ENCODE peak calls at places on chromosomes 12 and 14, in six cellular contexts. One of them, this sample, is unnamed.

GRCh38 chr12:120216742-120217595 is 16.1 kb upstream of the RPLP0 start:
- DNase-seq in H1: no peak
- DNase-seq in H9: no peak
- DNase-seq in IMR-90: no peak
- DNase-seq in mesenchymal stem cell: no peak
- DNase-seq in neuronal stem cell: no peak
- DNase-seq in this sample: no peak

GRCh38 chr14:52888839-52889838 is 61.7 kb downstream of the FERMT2 start:
- DNase-seq in H9: no peak
- DNase-seq in mesenchymal stem cell: no peak
- DNase-seq in IMR-90: no peak
- DNase-seq in H1: no peak
- DNase-seq in neuronal stem cell: no peak
- DNase-seq in this sample: peak; percentile 45

GRCh38 chr14:104694475-104694950 is 5.1 kb downstream of the INF2 start:
- DNase-seq in H1: no peak
- DNase-seq in neuronal stem cell: no peak
- DNase-seq in mesenchymal stem cell: no peak
- DNase-seq in H9: no peak
- DNase-seq in IMR-90: no peak
- DNase-seq in this sample: no peak

GRCh38 chr12:26239508-26240328 is 44.3 kb downstream of the SSPN start:
- DNase-seq in neuronal stem cell: no peak
- DNase-seq in H9: no peak
- DNase-seq in IMR-90: peak; percentile 79
- DNase-seq in mesenchymal stem cell: peak; percentile 30
- DNase-seq in H1: no peak
- DNase-seq in this sample: no peak

GRCh38 chr14:31071151-31071550 is 45.0 kb upstream of the STRN3 start:
- DNase-seq in IMR-90: no peak
- DNase-seq in mesenchymal stem cell: peak; percentile 45
- DNase-seq in neuronal stem cell: no peak
- DNase-seq in H1: no peak
- DNase-seq in H9: no peak
- DNase-seq in this sample: peak; percentile 35

GRCh38 chr14:101222362-101223090 is 319.0 kb upstream of the RTL1 start:
- DNase-seq in H9: peak; percentile 27
- DNase-seq in IMR-90: no peak
- DNase-seq in mesenchymal stem cell: no peak
- DNase-seq in H1: peak; percentile 43
- DNase-seq in neuronal stem cell: peak; percentile 36
- DNase-seq in this sample: no peak

GRCh38 chr14:37591941-37592287 is 3.1 kb downstream of the FOXA1 start:
- DNase-seq in mesenchymal stem cell: peak; percentile 16
- DNase-seq in H1: peak; percentile 82
- DNase-seq in neuronal stem cell: no peak
- DNase-seq in H9: no peak
- DNase-seq in IMR-90: no peak
- DNase-seq in this sample: no peak

GRCh38 chr12:48750215-48750614 is 33.7 kb upstream of the CCNT1 start:
- DNase-seq in neuronal stem cell: no peak
- DNase-seq in H1: no peak
- DNase-seq in IMR-90: peak; percentile 73
- DNase-seq in mesenchymal stem cell: no peak
- DNase-seq in H9: no peak
- DNase-seq in this sample: no peak

GRCh38 chr12:130162267-130162666 is at the start of gene FZD10:
- DNase-seq in H9: peak; percentile 88
- DNase-seq in neuronal stem cell: peak; percentile 77
- DNase-seq in mesenchymal stem cell: peak; percentile 13
- DNase-seq in H1: peak; percentile 88
- DNase-seq in IMR-90: no peak
- DNase-seq in this sample: no peak

GRCh38 chr14:47539065-47539464 is 136.3 kb downstream of the MDGA2 start:
- DNase-seq in H9: peak; percentile 42
- DNase-seq in IMR-90: no peak
- DNase-seq in mesenchymal stem cell: peak; percentile 59
- DNase-seq in H1: peak; percentile 53
- DNase-seq in neuronal stem cell: no peak
- DNase-seq in this sample: peak; percentile 18

GRCh38 chr14:61101803-61102548 is 120.9 kb downstream of the SLC38A6 start:
- DNase-seq in H1: peak; percentile 47
- DNase-seq in H9: peak; percentile 66
- DNase-seq in mesenchymal stem cell: peak; percentile 82
- DNase-seq in IMR-90: peak; percentile 65
- DNase-seq in neuronal stem cell: no peak
- DNase-seq in this sample: peak; percentile 30

DNA sequence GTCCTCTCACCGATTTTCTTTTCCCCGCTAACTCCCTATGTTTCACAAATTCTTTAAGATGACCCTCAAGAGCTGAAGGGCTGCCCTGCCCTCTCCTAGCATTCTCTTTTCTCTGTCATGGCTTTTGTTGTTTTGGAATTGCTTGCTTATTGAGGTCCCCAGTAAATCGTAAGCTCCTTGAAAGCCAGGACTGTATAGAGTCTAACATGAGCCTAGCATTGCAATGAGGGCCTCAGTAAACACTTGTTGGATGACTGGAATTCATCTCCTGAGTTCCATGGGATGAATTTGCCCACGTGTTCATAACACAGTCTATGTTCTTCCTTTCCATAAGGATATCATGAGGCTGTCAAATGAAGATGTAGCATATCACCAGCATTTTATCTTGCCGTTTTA is 92.2 kb downstream of the APAF1 start:
- DNase-seq in neuronal stem cell: no peak
- DNase-seq in H9: no peak
- DNase-seq in mesenchymal stem cell: no peak
- DNase-seq in IMR-90: peak; percentile 10
- DNase-seq in H1: no peak
- DNase-seq in this sample: no peak
- H2BK5ac ChIP-seq in neuronal stem cell: no peak overlapping the region
- H2BK5ac ChIP-seq in H9: no peak overlapping the region
- H2BK5ac ChIP-seq in mesenchymal stem cell: no peak overlapping the region
- H2BK5ac ChIP-seq in IMR-90: no peak overlapping the region
- H2BK5ac ChIP-seq in H1: no peak overlapping the region
- H2BK5ac ChIP-seq in this sample: no peak overlapping the region

DNA sequence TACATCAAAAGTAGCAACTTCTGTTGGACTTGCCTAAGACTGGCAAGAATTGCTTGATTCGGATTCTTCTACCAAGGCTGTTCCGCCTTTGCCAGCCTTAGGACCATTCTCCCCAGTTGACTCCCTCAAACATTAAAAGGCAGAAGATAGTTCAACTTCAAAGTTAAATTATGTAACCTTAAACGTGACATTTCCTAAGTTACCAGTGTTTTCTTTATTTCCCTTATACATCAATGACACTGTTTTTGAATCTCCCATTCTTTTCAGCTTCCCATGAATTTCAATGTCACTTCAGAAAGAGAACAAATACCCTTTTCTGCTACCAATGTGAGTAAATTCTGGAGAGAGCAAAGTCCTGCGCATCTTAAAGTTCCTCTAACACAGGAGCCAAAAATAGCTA is 25.2 kb downstream of the CAPRIN2 start:
- DNase-seq in mesenchymal stem cell: no peak
- DNase-seq in H9: no peak
- DNase-seq in H1: no peak
- DNase-seq in neuronal stem cell: no peak
- DNase-seq in IMR-90: no peak
- DNase-seq in this sample: no peak
- H3K14ac ChIP-seq in mesenchymal stem cell: no peak overlapping the region
- H3K14ac ChIP-seq in H9: no peak overlapping the region
- H3K14ac ChIP-seq in H1: no peak overlapping the region
- H3K14ac ChIP-seq in neuronal stem cell: no peak overlapping the region
- H3K14ac ChIP-seq in IMR-90: no peak overlapping the region
- H3K14ac ChIP-seq in this sample: no peak overlapping the region

GRCh38 chr14:57058319-57058718 is 210.4 kb downstream of the EXOC5 start:
- DNase-seq in H9: no peak
- DNase-seq in mesenchymal stem cell: no peak
- DNase-seq in IMR-90: no peak
- DNase-seq in H1: no peak
- DNase-seq in neuronal stem cell: no peak
- DNase-seq in this sample: no peak
- H2BK5ac ChIP-seq in H9: no peak overlapping the region
- H2BK5ac ChIP-seq in mesenchymal stem cell: no peak overlapping the region
- H2BK5ac ChIP-seq in IMR-90: no peak overlapping the region
- H2BK5ac ChIP-seq in H1: no peak overlapping the region
- H2BK5ac ChIP-seq in neuronal stem cell: no peak overlapping the region
- H2BK5ac ChIP-seq in this sample: no peak overlapping the region

GRCh38 chr12:96150442-96150841 is 43.7 kb upstream of the ELK3 start:
- DNase-seq in mesenchymal stem cell: no peak
- DNase-seq in IMR-90: no peak
- DNase-seq in H1: no peak
- DNase-seq in neuronal stem cell: no peak
- DNase-seq in H9: no peak
- DNase-seq in this sample: no peak
- H3K14ac ChIP-seq in mesenchymal stem cell: no peak overlapping the region
- H3K14ac ChIP-seq in IMR-90: no peak overlapping the region
- H3K14ac ChIP-seq in H1: no peak overlapping the region
- H3K14ac ChIP-seq in neuronal stem cell: no peak overlapping the region
- H3K14ac ChIP-seq in H9: no peak overlapping the region
- H3K14ac ChIP-seq in this sample: no peak overlapping the region

DNA sequence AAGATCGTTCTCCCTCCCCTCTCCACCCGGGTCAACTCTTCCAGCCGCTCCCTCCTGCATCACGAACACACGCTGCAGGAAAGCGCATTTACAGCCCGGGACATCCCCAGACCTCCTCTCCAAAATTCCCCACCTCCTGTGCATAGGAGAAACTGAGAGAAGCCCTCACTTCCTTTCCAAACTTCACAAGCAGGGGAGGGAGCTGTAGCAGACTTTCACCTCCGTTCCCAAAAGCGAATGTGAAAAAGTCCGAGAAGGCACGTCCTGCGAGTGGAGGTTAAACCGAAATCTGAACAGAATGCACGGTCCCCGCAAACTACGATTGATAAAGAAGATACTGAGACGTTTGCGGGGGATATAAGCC is 467 bp downstream of the BCAT1 start:
- DNase-seq in neuronal stem cell: peak; percentile 26
- DNase-seq in H1: peak; percentile 57
- DNase-seq in mesenchymal stem cell: peak; percentile 51
- DNase-seq in H9: peak; percentile 59
- DNase-seq in IMR-90: peak; percentile 54
- DNase-seq in this sample: peak; percentile 41
- H2BK5ac ChIP-seq in neuronal stem cell: peak overlapping the region; percentile 98
- H2BK5ac ChIP-seq in H1: peak overlapping the region; percentile 99
- H2BK5ac ChIP-seq in mesenchymal stem cell: no peak overlapping the region
- H2BK5ac ChIP-seq in H9: peak overlapping the region; percentile 89
- H2BK5ac ChIP-seq in IMR-90: peak overlapping the region; percentile 94
- H2BK5ac ChIP-seq in this sample: peak overlapping the region; percentile 80

DNA sequence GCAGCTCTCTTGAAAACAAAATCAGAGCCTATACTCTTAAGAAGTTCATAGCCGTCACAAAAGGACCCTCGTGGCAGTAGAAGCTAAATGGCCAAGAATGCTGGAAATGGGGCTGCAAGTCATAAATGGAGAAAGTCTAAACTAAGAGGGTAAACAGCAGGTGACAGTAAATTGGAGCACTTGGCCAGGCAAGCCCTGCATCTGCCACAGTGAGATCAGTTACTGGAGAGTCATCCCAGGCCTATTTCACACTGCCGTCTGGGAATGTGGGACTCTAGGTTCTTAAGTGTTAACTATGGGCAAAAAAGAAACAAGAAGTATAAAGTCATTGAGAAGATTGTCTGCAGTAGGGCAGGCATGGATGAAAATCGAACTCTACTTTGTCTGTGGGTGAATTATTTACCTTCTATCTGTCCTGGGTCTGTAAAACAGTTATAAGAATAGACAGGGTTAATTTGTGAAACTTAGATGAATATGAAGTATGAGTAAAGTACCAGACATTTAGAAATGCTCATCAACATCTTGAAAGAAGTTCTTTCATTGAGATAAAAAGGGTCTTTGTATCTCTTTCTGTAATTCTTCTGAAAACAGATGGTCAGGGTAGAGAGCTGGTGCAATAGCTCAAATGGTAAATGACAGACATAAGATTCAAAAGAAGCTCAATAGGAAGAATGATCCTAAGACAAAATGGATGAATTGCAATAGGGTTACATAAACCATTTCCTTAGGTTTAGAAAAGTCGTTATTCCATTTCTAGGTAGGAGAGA is 792.5 kb downstream of the DIO2 start:
- DNase-seq in mesenchymal stem cell: no peak
- DNase-seq in IMR-90: no peak
- DNase-seq in H9: no peak
- DNase-seq in neuronal stem cell: no peak
- DNase-seq in H1: no peak
- DNase-seq in this sample: no peak
- H3K14ac ChIP-seq in mesenchymal stem cell: no peak overlapping the region
- H3K14ac ChIP-seq in IMR-90: no peak overlapping the region
- H3K14ac ChIP-seq in H9: no peak overlapping the region
- H3K14ac ChIP-seq in neuronal stem cell: no peak overlapping the region
- H3K14ac ChIP-seq in H1: no peak overlapping the region
- H3K14ac ChIP-seq in this sample: no peak overlapping the region

DNA sequence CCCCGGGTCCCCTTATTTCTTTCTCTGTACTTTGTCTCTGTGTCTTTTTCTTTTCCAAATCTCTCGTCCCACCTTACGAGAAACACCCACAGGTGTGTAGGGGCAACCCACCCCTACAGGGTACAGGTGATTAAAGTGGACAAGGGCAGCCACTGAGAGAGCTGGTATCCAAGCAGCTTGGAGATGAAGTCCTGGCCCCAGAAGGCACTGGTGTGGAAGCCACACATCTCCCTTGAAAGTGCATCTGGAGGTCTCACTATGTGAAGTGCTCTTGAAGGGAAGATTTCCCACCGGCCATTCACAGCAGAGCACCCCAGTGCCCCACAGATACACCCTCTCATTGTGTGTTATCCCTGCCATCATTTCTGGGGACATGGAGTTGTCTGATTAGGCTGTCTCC is 6.3 kb upstream of the BICD1 start:
- DNase-seq in neuronal stem cell: no peak
- DNase-seq in H9: no peak
- DNase-seq in H1: no peak
- DNase-seq in mesenchymal stem cell: no peak
- DNase-seq in IMR-90: no peak
- DNase-seq in this sample: no peak
- H2BK5ac ChIP-seq in neuronal stem cell: no peak overlapping the region
- H2BK5ac ChIP-seq in H9: no peak overlapping the region
- H2BK5ac ChIP-seq in H1: peak overlapping the region; percentile 88
- H2BK5ac ChIP-seq in mesenchymal stem cell: no peak overlapping the region
- H2BK5ac ChIP-seq in IMR-90: no peak overlapping the region
- H2BK5ac ChIP-seq in this sample: no peak overlapping the region

This sample was measured in trophoblast cell.